ENCODE peak calls at places on chromosomes 13 and 19, in seven cellular contexts. I is putamen; F is caudate nucleus; L is ACHN; K is COR-L47; S is Jurkat, Clone E6-1; V is EL. Z is an unnamed sample.
A peak's percentile ranks its signal among the peaks of the same experiment; 100 is the strongest.

GRCh38 chr13:21884299-21884878 is 213.5 kb downstream of the FGF9 start:
- DNase-seq in I (no peak), F (no peak), L (no peak), K (peak; percentile 81), S (no peak), V (no peak), Z (no peak)

GRCh38 chr13:95113601-95114000 is 187.7 kb downstream of the ABCC4 start:
- DNase-seq in I (no peak), F (no peak), L (no peak), K (no peak), S (no peak), V (no peak), Z (no peak)

GRCh38 chr13:46476174-46476573 is 76.8 kb upstream of the LRCH1 start:
- DNase-seq in I (no peak), F (no peak), L (no peak), K (no peak), S (no peak), V (no peak), Z (no peak)

GRCh38 chr13:24267283-24267682 is 42.1 kb upstream of the C1QTNF9 start:
- DNase-seq in I (no peak), F (no peak), L (peak; percentile 44), K (no peak), S (peak; percentile 28), V (no peak), Z (no peak)

GRCh38 chr13:43058318-43058674 is 34.9 kb downstream of the DNAJC15 start:
- DNase-seq in I (no peak), F (no peak), L (no peak), K (peak; percentile 91), S (no peak), V (peak; percentile 99), Z (peak; percentile 44)

GRCh38 chr13:110706570-110707378 is 858 bp upstream of the CARS2 start:
- DNase-seq in I (no peak), F (no peak), L (no peak), K (no peak), S (no peak), V (no peak), Z (no peak)

GRCh38 chr13:42420304-42420703 is 148.4 kb downstream of the AKAP11 start:
- DNase-seq in I (peak; percentile 28), F (peak; percentile 12), L (no peak), K (no peak), S (no peak), V (no peak), Z (no peak)

GRCh38 chr13:48404952-48405351 is 8.0 kb downstream of the LPAR6 start:
- DNase-seq in I (no peak), F (no peak), L (no peak), K (no peak), S (no peak), V (no peak), Z (no peak)

GRCh38 chr19:50607874-50608785 is 31.6 kb downstream of the SYT3 start:
- DNase-seq in I (peak; percentile 94), F (peak; percentile 96), L (peak; percentile 93), K (no peak), S (peak; percentile 91), V (peak; percentile 57), Z (peak; percentile 84)

GRCh38 chr19:32630338-32630737 is 44.6 kb downstream of the ANKRD27 start:
- DNase-seq in I (no peak), F (no peak), L (no peak), K (no peak), S (no peak), V (no peak), Z (no peak)